ENCODE peak calls at places on chromosome 6, in seven cellular contexts. T, D, M, B, R, K and A are unnamed samples.

GRCh38 chr6:144847906-144848305 is 562.8 kb downstream of the UTRN start:
- DNase-seq in T (no peak), D (no peak), M (no peak), B (no peak), R (no peak), K (no peak), A (no peak)

GRCh38 chr6:137823826-137824501 is 43.1 kb upstream of the TNFAIP3 start:
- DNase-seq in T (peak; percentile 58), D (no peak), M (peak; percentile 42), B (no peak), R (peak; percentile 92), K (peak; percentile 36), A (no peak)

GRCh38 chr6:28203201-28203600 is 21.9 kb upstream of the ZSCAN9 start:
- DNase-seq in T (no peak), D (no peak), M (no peak), B (no peak), R (no peak), K (no peak), A (no peak)

GRCh38 chr6:37020426-37021211 is 15.2 kb downstream of the FGD2 start:
- DNase-seq in T (no peak), D (no peak), M (peak; percentile 50), B (no peak), R (no peak), K (no peak), A (no peak)

GRCh38 chr6:111521497-111522275 is 38.7 kb upstream of the REV3L start:
- DNase-seq in T (no peak), D (no peak), M (no peak), B (no peak), R (no peak), K (no peak), A (no peak)

GRCh38 chr6:7882505-7883257 is 27.9 kb downstream of the TXNDC5 start:
- DNase-seq in T (no peak), D (no peak), M (no peak), B (no peak), R (no peak), K (no peak), A (no peak)

GRCh38 chr6:79404261-79404660 is 133.0 kb downstream of the LCA5 start:
- DNase-seq in T (no peak), D (no peak), M (no peak), B (no peak), R (no peak), K (no peak), A (no peak)

GRCh38 chr6:112269165-112269564 is 14.8 kb upstream of the LAMA4 start:
- DNase-seq in T (no peak), D (no peak), M (no peak), B (no peak), R (no peak), K (no peak), A (no peak)

GRCh38 chr6:42562788-42563187 is 1.0 kb upstream of the UBR2 start:
- DNase-seq in T (no peak), D (no peak), M (no peak), B (no peak), R (no peak), K (no peak), A (no peak)

GRCh38 chr6:42564496-42564890 is 664 bp downstream of the UBR2 start:
- DNase-seq in T (no peak), D (no peak), M (no peak), B (no peak), R (no peak), K (no peak), A (no peak)

GRCh38 chr6:42566614-42567208 is 2.9 kb downstream of the UBR2 start:
- DNase-seq in T (no peak), D (no peak), M (no peak), B (no peak), R (no peak), K (no peak), A (no peak)

GRCh38 chr6:42561986-42562385 is 1.8 kb upstream of the UBR2 start:
- DNase-seq in T (no peak), D (no peak), M (no peak), B (no peak), R (no peak), K (no peak), A (no peak)

DNA sequence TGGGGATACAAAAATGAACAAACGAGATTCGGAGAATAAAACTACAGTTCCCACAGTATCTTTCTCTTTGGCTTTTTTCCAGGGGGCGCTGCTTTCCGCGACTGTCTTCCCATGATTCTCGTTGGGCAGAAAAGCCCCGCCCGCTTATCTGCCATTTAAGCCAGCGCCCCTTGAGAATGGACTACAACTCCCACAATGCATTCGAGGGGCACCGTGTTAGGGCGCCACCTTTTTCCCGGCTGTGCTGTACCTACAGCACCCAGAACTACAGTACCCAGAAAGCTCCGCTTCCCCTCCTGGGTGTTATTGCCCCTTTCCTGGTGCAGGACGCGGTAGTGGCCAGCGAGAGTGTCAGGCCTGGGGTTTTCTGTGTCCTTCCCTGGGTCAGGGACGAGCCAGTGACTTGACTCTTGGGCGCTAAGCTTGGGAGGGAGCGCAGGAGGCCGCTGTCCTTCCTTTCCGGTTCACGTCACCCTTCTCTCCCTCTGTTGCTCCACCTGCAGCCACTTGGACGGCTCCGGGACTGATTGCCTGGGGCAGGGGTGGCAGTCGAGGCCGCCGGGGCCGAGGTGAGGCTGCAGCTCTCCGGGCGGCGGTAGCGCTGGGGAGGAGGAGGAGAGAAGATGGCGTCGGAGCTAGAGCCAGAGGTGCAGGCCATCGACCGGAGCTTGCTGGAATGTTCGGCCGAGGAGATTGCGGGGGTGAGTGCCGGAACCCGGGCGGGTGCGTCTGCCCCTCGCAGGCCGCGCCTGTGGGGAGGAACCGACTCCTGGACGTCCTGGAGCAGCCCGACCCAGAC is at the start of gene UBR2:
- DNase-seq in T (peak; percentile 99), D (peak; percentile 84), M (peak; percentile 98), B (peak; percentile 94), R (peak; percentile 98), K (peak; percentile 98), A (peak; percentile 93)
- TF ChIP-seq POLR2A in T (peak; percentile 94), D (peak; percentile 87), M (peak; percentile 73), B (peak; percentile 84), R (no peak), K (peak; percentile 66), A (no peak)

GRCh38 chr6:11378639-11379038 is 146.2 kb upstream of the NEDD9 start:
- DNase-seq in T (no peak), D (no peak), M (no peak), B (no peak), R (no peak), K (no peak), A (no peak)

GRCh38 chr6:11379805-11380204 is 147.3 kb upstream of the NEDD9 start:
- DNase-seq in T (no peak), D (no peak), M (no peak), B (no peak), R (no peak), K (no peak), A (no peak)

GRCh38 chr6:11370191-11371018 is 137.9 kb upstream of the NEDD9 start:
- DNase-seq in T (no peak), D (no peak), M (no peak), B (no peak), R (no peak), K (no peak), A (no peak)

GRCh38 chr6:11373208-11373607 is 140.7 kb upstream of the NEDD9 start:
- DNase-seq in T (no peak), D (no peak), M (no peak), B (no peak), R (no peak), K (no peak), A (no peak)

DNA sequence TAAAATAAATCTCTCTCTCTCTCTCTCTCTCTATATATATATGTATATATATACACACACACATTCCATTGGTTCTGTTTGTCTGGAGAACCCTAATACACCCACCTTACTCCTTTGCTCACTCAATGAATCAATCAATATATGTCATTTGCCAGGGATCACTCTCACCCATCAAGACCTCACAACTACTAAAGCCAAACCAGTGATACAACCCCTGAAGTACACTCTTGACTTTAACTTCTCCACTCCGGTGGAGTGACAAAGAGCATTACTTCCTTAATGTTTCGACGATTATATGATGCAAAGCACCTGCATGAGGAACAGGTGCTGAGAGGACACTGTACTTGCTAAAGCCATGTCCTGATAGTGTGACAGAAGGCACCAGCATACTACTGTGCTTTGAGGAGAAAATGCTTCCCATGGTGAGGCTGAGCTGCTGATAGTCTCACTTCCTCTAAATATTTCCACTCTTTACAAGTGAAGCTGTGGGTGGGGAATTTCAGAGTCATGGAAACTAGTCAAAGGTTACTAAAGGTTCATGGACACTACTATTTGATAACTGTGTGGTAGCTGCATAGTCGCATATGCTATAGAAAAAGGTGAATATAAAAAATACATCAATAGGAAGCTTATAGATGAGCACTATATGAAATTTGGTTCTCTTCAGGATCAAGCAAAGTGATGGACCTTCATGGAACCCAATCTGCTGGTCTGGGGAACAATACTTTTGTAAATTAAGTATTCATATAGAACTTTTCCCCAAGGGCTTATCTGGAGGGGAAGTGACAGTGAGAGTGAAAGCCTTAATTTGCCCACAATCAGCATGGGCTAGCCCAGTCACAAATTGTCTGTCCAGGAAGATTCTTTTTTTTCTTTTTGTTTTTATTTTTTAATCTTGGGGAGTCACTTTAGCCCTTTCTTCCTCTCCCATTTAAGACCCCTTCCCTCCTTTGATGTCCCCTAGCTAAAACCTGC is 141.9 kb upstream of the NEDD9 start:
- DNase-seq in T (peak; percentile 47), D (no peak), M (no peak), B (no peak), R (no peak), K (no peak), A (no peak)
- TF ChIP-seq POLR2A in T (no peak), D (no peak), M (no peak), B (no peak), R (no peak), K (no peak), A (no peak)

GRCh38 chr6:43170452-43171283 is at the start of gene SRF:
- DNase-seq in T (peak; percentile 100), D (peak; percentile 81), M (peak; percentile 100), B (peak; percentile 99), R (peak; percentile 100), K (peak; percentile 100), A (peak; percentile 98)

GRCh38 chr6:43171284-43172126 is 436 bp downstream of the SRF start:
- DNase-seq in T (no peak), D (peak; percentile 90), M (no peak), B (no peak), R (peak; percentile 90), K (no peak), A (no peak)

GRCh38 chr6:43173496-43174262 is 2.6 kb downstream of the SRF start:
- DNase-seq in T (peak; percentile 18), D (no peak), M (no peak), B (no peak), R (no peak), K (no peak), A (no peak)

GRCh38 chr6:43174263-43175112 is 3.4 kb downstream of the SRF start:
- DNase-seq in T (peak; percentile 99), D (peak; percentile 98), M (peak; percentile 99), B (peak; percentile 95), R (peak; percentile 99), K (peak; percentile 98), A (peak; percentile 96)

DNA sequence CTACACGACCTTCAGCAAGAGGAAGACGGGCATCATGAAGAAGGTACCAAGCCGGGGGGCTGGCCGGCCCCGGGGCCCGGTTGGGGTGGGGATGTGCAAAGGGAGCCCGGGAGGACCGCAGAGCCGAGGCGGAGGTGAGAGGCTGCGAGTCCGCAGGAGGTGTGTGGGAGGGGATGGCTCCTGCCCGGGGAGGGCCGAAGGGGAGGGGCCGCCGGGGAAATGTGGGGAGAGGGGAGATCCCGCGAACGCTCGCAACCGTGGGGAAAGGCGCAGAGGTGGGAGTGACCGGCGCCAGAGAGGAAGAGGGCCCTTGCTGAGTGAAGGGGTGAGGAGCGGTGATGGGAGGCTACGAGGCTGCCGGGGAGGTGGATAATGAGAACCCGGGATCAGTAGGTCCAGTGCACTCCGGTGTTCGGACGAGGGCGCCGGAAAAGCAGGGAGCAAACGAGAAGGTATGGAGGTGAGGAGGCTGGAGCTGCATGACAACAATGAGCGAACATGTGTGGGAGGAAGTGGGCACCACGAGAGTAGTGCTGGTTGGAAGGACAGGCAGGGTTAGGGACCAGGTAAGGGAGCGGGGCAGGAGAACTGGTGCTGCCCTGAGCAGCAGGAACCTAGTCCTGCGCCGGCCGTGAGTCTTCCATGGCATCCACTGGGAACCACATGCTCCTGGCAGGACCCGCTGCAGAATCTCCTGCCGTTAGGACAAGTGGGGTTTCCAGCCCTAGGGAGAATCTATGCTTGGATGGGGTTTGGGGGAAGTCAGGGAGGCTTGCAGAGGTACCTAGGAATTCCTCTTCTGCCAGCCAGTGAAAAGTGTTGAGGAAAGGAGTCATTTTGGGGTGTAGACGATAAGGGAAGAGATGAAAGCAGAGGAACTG is 1.3 kb downstream of the SRF start:
- DNase-seq in T (peak; percentile 55), D (peak; percentile 30), M (peak; percentile 77), B (peak; percentile 63), R (peak; percentile 92), K (peak; percentile 18), A (no peak)
- TF ChIP-seq POLR2A in T (no peak), D (peak; percentile 14), M (no peak), B (no peak), R (no peak), K (no peak), A (no peak)

DNA sequence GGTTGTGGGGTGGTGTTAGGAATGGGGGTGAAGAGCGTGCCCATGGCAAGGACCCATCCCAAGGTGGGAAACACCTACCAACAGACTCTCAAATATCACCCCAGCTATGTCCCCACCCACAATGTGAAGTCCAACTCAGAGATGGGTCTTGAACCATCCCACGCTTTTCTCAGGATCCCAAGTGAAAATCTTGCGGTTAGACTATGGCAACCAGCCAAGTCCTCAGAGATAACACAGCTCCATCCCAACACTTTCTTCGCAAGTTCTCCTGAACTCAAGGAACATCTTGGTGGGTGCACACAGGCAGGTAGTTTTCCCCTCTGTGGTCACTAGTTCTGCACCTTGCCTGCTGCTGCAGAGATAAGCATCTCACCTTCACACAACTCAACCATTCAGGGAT is 116.0 kb downstream of the CDC5L start:
- DNase-seq in T (no peak), D (no peak), M (no peak), B (no peak), R (no peak), K (no peak), A (no peak)
- TF ChIP-seq POLR2A in T (no peak), D (no peak), M (no peak), B (no peak), R (no peak), K (no peak), A (no peak)